ENCODE peak calls at places on chromosome 16, in ten cellular contexts. R, U, E, F, T, W, C, X, J and B are unnamed samples.

GRCh38 chr16:81500833-81501521 is 56.4 kb downstream of the CMIP start:
- DNase-seq in R (no peak), U (no peak), E (no peak), F (no peak), T (no peak), W (no peak), C (peak; percentile 81), X (no peak), J (no peak), B (no peak)

GRCh38 chr16:25419681-25420080 is 162.0 kb upstream of the ZKSCAN2 start:
- DNase-seq in R (no peak), U (no peak), E (no peak), F (no peak), T (no peak), W (no peak), C (no peak), X (no peak), J (no peak), B (no peak)

GRCh38 chr16:17930280-17930679 is 406.3 kb downstream of the NPIPA8 start:
- DNase-seq in R (no peak), U (no peak), E (no peak), F (no peak), T (no peak), W (no peak), C (no peak), X (no peak), J (no peak), B (no peak)

GRCh38 chr16:2526135-2526534 is 5.1 kb downstream of the CEMP1 start:
- DNase-seq in R (no peak), U (no peak), E (no peak), F (no peak), T (no peak), W (no peak), C (no peak), X (no peak), J (peak; percentile 73), B (no peak)

GRCh38 chr16:31110106-31111034 is 2.2 kb downstream of the BCKDK start:
- DNase-seq in R (no peak), U (no peak), E (no peak), F (no peak), T (no peak), W (no peak), C (no peak), X (no peak), J (no peak), B (no peak)

GRCh38 chr16:15827299-15827698 is 29.5 kb downstream of the MYH11 start:
- DNase-seq in R (no peak), U (no peak), E (no peak), F (no peak), T (no peak), W (no peak), C (peak; percentile 60), X (no peak), J (no peak), B (no peak)

GRCh38 chr16:21698169-21699032 is 34.6 kb downstream of the OTOA start:
- DNase-seq in R (no peak), U (no peak), E (no peak), F (no peak), T (no peak), W (no peak), C (no peak), X (no peak), J (no peak), B (no peak)

GRCh38 chr16:4679156-4679853 is 14.1 kb upstream of the NUDT16L1 start:
- DNase-seq in R (peak; percentile 17), U (no peak), E (no peak), F (peak; percentile 89), T (no peak), W (no peak), C (no peak), X (no peak), J (peak; percentile 75), B (no peak)

DNA sequence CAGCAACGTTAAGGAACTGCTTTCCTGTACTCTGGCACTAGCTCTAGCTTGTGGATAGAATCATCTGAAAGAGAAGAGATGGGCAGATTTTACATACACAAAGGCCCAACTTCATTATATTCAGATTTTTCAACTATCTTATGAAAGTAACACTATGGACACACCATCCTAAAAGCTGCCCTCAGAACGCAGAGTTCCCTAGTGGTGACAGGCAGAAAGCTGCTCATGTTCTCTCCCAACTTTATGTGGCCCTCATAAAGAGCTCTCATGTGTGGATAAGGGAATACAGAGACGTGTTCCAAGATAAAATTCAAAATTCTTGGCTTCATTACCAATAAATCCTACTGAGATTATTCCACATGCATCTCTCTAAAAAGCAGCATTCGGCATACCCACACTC is 1.5 kb downstream of the CFAP20 start:
- DNase-seq in R (no peak), U (peak; percentile 59), E (no peak), F (no peak), T (no peak), W (no peak), C (peak; percentile 10), X (no peak), J (no peak), B (no peak)
- H3K4me1 ChIP-seq in R (peaks cover 37% of the 10 kb centered on the region), U (peaks cover 43% of the 10 kb centered on the region), E (peaks cover 37% of the 10 kb centered on the region), F (peaks cover 8% of the 10 kb centered on the region), T (peaks cover 21% of the 10 kb centered on the region), W (peaks cover 27% of the 10 kb centered on the region), C (no peaks in the 10 kb centered on the region), X (peaks cover 12% of the 10 kb centered on the region), J (peaks cover 41% of the 10 kb centered on the region), B (peaks cover 49% of the 10 kb centered on the region)

DNA sequence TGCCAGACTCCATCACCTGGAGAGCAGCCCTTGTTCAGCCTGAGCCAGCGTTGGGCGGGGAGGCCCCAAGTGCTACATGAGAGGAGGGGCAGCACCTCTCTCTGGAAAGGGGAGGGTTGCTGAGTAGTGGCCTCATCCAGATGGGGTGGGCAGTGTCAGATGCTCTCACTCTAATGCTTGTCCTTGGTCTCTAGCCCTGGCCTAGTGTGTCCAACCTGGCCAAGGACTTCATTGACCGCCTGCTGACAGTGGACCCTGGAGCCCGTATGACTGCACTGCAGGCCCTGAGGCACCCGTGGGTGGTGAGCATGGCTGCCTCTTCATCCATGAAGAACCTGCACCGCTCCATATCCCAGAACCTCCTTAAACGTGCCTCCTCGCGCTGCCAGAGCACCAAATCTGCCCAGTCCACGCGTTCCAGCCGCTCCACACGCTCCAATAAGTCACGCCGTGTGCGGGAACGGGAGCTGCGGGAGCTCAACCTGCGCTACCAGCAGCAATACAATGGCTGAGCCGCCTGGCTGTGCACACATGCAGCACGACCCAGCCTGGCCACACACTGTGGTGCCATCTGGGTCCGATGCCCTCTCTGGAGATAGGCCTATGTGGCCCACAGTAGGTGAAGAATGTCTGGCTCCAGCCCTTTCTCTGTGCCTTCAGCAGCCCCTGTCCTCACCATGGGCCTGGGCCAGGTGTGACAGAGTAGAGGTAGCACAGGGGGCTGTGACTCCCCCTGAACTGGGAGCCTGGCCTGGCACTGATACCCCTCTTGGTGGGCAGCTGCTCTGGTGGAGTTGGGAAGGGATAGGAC is 4.3 kb downstream of the CTRL start:
- DNase-seq in R (peak; percentile 10), U (no peak), E (no peak), F (no peak), T (no peak), W (no peak), C (no peak), X (no peak), J (no peak), B (no peak)
- H3K27ac ChIP-seq in R (no peak overlapping the region), U (no peak overlapping the region), E (no peak overlapping the region), F (no peak overlapping the region), T (no peak overlapping the region), W (no peak overlapping the region), C (peak overlapping the region; percentile 70), X (no peak overlapping the region), J (peak overlapping the region; percentile 56), B (no peak overlapping the region)

DNA sequence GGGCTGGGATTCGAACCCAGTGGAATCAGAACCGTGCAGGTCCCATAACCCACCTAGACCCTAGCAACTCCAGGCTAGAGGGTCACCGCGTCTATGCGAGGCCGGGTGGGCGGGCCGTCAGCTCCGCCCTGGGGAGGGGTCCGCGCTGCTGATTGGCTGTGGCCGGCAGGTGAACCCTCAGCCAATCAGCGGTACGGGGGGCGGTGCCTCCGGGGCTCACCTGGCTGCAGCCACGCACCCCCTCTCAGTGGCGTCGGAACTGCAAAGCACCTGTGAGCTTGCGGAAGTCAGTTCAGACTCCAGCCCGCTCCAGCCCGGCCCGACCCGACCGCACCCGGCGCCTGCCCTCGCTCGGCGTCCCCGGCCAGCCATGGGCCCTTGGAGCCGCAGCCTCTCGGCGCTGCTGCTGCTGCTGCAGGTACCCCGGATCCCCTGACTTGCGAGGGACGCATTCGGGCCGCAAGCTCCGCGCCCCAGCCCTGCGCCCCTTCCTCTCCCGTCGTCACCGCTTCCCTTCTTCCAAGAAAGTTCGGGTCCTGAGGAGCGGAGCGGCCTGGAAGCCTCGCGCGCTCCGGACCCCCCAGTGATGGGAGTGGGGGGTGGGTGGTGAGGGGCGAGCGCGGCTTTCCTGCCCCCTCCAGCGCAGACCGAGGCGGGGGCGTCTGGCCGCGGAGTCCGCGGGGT is at the start of gene CDH1:
- DNase-seq in R (peak; percentile 35), U (no peak), E (no peak), F (peak; percentile 95), T (no peak), W (peak; percentile 88), C (no peak), X (no peak), J (peak; percentile 94), B (no peak)
- H3K4me3 ChIP-seq in R (no peak within 1 kb of the TSS), U (no peak within 1 kb of the TSS), E (peak within 1 kb of the TSS; percentile 76), F (peak within 1 kb of the TSS; percentile 68), T (peak within 1 kb of the TSS; percentile 67), W (peak within 1 kb of the TSS; percentile 42), C (no peak within 1 kb of the TSS), X (peak within 1 kb of the TSS; percentile 48), J (peak within 1 kb of the TSS; percentile 56), B (no peak within 1 kb of the TSS)

GRCh38 chr16:66516172-66516807 is 33.6 kb downstream of the TK2 start:
- DNase-seq in R (no peak), U (peak; percentile 65), E (no peak), F (peak; percentile 27), T (no peak), W (no peak), C (no peak), X (no peak), J (no peak), B (no peak)

GRCh38 chr16:66515543-66516171 is 34.3 kb downstream of the TK2 start:
- DNase-seq in R (no peak), U (peak; percentile 80), E (no peak), F (no peak), T (peak; percentile 81), W (no peak), C (peak; percentile 83), X (no peak), J (no peak), B (no peak)

GRCh38 chr16:66519482-66519881 is 30.4 kb downstream of the TK2 start:
- DNase-seq in R (no peak), U (no peak), E (no peak), F (no peak), T (no peak), W (no peak), C (no peak), X (no peak), J (no peak), B (no peak)

GRCh38 chr16:66517586-66518263 is 32.2 kb downstream of the TK2 start:
- DNase-seq in R (no peak), U (no peak), E (no peak), F (no peak), T (peak; percentile 35), W (no peak), C (no peak), X (no peak), J (no peak), B (no peak)

DNA sequence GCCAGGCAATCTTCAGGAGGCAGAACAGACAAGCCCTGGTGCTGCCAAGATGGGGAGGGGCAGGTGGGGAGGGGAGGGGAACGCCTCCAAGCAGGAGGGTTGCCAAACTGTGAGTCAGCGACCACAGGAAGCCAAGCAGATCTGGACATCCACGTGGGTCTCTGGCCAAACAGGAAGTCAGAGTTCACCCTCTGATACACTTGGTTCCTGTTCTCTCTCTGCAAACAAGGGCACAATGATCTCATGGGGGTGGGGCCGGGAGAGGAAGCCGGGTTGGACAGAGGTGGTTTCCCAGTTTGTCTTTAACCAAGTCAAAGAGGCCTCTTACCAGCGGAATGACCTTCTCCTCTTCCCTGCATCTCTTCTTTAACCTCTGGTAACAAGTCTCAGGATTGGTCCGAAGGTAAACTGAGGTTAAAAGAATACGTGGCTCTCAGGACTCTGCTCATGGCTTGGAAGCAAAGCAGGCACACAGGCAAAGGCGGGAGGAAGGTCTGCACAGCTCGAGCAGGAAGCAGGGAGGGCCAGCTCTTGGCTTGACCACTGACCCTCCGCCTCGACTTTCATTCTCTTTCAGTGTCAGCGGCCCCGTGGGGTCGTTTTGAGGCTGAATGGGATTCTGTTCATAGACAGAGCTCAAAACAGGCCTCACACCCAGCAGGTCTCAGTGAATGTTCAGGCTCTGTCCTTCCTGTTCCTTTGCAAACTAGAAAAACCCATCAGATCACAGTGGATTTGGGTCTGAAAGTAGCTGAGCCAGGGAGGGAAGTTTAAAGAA is 32.9 kb downstream of the TK2 start:
- DNase-seq in R (peak; percentile 85), U (peak; percentile 89), E (peak; percentile 87), F (peak; percentile 100), T (peak; percentile 99), W (peak; percentile 98), C (peak; percentile 98), X (peak; percentile 90), J (peak; percentile 96), B (peak; percentile 96)
- H3K4me1 ChIP-seq in R (peaks cover 54% of the 10 kb centered on the region), U (peaks cover 46% of the 10 kb centered on the region), E (peaks cover 75% of the 10 kb centered on the region), F (peaks cover 19% of the 10 kb centered on the region), T (peaks cover 55% of the 10 kb centered on the region), W (peaks cover 52% of the 10 kb centered on the region), C (peaks cover under 1% of the 10 kb centered on the region), X (peaks cover 42% of the 10 kb centered on the region), J (peaks cover 82% of the 10 kb centered on the region), B (peaks cover 73% of the 10 kb centered on the region)